ENCODE peak calls at places on chromosomes 2 and 18, in seven cellular contexts. P, F, I, D, Z, X and G are unnamed samples.

GRCh38 chr2:176160251-176161040 is 3.3 kb downstream of the HOXD3 start:
- DNase-seq in Z (no peak), F (no peak), P (no peak), X (no peak), D (no peak), I (no peak), G (no peak)

GRCh38 chr2:20551231-20551944 is 99.5 kb downstream of the HS1BP3 start:
- DNase-seq in D (no peak), I (no peak), Z (no peak), F (no peak), X (no peak), P (no peak), G (no peak)

GRCh38 chr2:139122711-139123158 is 342.5 kb upstream of the NXPH2 start:
- DNase-seq in I (no peak), P (peak; percentile 76), F (no peak), Z (peak; percentile 75), X (peak; percentile 13), D (no peak), G (no peak)

GRCh38 chr2:3519255-3520190 is at the start of gene ADI1:
- DNase-seq in P (peak; percentile 91), D (no peak), F (peak; percentile 86), I (peak; percentile 65), X (peak; percentile 43), Z (peak; percentile 79), G (peak; percentile 82)

GRCh38 chr2:188235364-188235763 is 56.3 kb upstream of the GULP1 start:
- DNase-seq in X (no peak), I (no peak), Z (no peak), P (no peak), F (no peak), D (no peak), G (no peak)

GRCh38 chr2:228731517-228731916 is 539.6 kb downstream of the PID1 start:
- DNase-seq in F (no peak), P (peak; percentile 65), X (peak; percentile 9), Z (peak; percentile 46), I (peak; percentile 68), D (no peak), G (no peak)

GRCh38 chr2:236038096-236038495 is 130.1 kb downstream of the GBX2 start:
- DNase-seq in I (no peak), Z (no peak), X (no peak), F (no peak), D (no peak), P (no peak), G (no peak)

GRCh38 chr2:26792720-26793119 is 6.9 kb downstream of the CENPA start:
- DNase-seq in I (peak; percentile 12), P (no peak), X (no peak), Z (no peak), F (no peak), D (no peak), G (no peak)

GRCh38 chr2:102025016-102025491 is 33.3 kb downstream of the IL1R2 start:
- DNase-seq in F (no peak), Z (peak; percentile 40), P (no peak), X (no peak), D (no peak), I (peak; percentile 49), G (no peak)

GRCh38 chr2:216474925-216475670 is 23.5 kb upstream of the RPL37A start:
- DNase-seq in I (no peak), Z (no peak), P (no peak), X (no peak), F (no peak), D (no peak), G (no peak)

GRCh38 chr18:69586581-69586980 is 185.9 kb downstream of the DOK6 start:
- DNase-seq in Z (no peak), F (no peak), I (no peak), D (no peak), X (no peak), P (no peak), G (no peak)

GRCh38 chr2:128366746-128367511 is 48.3 kb upstream of the HS6ST1 start:
- DNase-seq in F (no peak), I (no peak), D (no peak), X (no peak), P (no peak), Z (no peak), G (no peak)

GRCh38 chr18:56988022-56988421 is 158.9 kb upstream of the BOD1L2 start:
- DNase-seq in X (no peak), Z (no peak), F (no peak), D (no peak), P (no peak), I (no peak), G (no peak)

GRCh38 chr2:88077076-88077475 is 9.5 kb downstream of the SMYD1 start:
- DNase-seq in F (no peak), D (no peak), Z (no peak), I (no peak), P (no peak), X (no peak), G (no peak)

GRCh38 chr2:182318466-182319309 is 108.1 kb downstream of the PDE1A start:
- DNase-seq in F (no peak), I (peak; percentile 53), P (no peak), X (no peak), Z (peak; percentile 33), D (no peak), G (no peak)

GRCh38 chr2:224146356-224147160 is 107.5 kb upstream of the SERPINE2 start:
- DNase-seq in I (no peak), Z (no peak), P (peak; percentile 24), D (no peak), X (no peak), F (no peak), G (no peak)

GRCh38 chr2:18518116-18519111 is 42.0 kb downstream of the RDH14 start:
- DNase-seq in D (no peak), X (no peak), P (peak; percentile 62), I (peak; percentile 63), Z (peak; percentile 77), F (no peak), G (no peak)

GRCh38 chr18:629303-630150 is 27.9 kb upstream of the TYMS start:
- DNase-seq in X (no peak), D (no peak), I (no peak), P (no peak), Z (no peak), F (no peak), G (no peak)

DNA sequence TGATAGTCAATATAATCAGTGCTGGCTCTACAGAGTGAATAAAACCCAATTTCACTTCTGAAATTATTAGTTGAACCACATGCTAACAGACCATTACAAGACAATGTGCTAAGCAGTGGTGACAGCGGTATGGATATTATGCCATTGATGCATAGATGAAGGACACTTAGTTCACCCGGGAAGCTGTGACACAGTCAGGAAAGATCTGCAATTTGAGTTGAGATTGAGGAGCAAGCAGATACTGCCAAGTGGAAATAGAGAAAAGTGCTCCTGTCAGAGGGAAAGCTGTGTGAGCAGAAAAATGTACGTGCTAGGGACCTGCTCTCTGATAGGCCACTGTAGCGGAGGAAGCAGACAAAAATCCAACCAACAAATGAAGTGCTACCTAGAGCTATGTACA is 529.5 kb upstream of the CDH2 start:
- DNase-seq in Z (no peak), P (no peak), I (no peak), F (no peak), X (no peak), D (no peak), G (no peak)
- H4K8ac ChIP-seq in Z (no peak overlapping the region), P (no peak overlapping the region), I (no peak overlapping the region), F (no peak overlapping the region), X (no peak overlapping the region), D (no peak overlapping the region), G (no peak overlapping the region)

GRCh38 chr2:42340045-42340937 is 20.7 kb downstream of the COX7A2L start:
- DNase-seq in I (no peak), Z (no peak), P (peak; percentile 18), X (no peak), F (no peak), D (no peak), G (no peak)
- H4K8ac ChIP-seq in I (no peak overlapping the region), Z (no peak overlapping the region), P (no peak overlapping the region), X (no peak overlapping the region), F (no peak overlapping the region), D (peak overlapping the region; percentile 67), G (no peak overlapping the region)

GRCh38 chr18:48840491-48840877 is 110.3 kb downstream of the SMAD7 start:
- DNase-seq in P (no peak), Z (no peak), D (no peak), X (no peak), I (no peak), F (no peak), G (no peak)
- H4K8ac ChIP-seq in P (no peak overlapping the region), Z (no peak overlapping the region), D (no peak overlapping the region), X (no peak overlapping the region), I (no peak overlapping the region), F (no peak overlapping the region), G (no peak overlapping the region)

GRCh38 chr18:49933530-49933929 is 120.2 kb upstream of the ACAA2 start:
- DNase-seq in I (peak; percentile 59), Z (peak; percentile 2), X (no peak), P (no peak), F (no peak), D (no peak), G (no peak)
- H4K8ac ChIP-seq in I (no peak overlapping the region), Z (no peak overlapping the region), X (no peak overlapping the region), P (no peak overlapping the region), F (no peak overlapping the region), D (no peak overlapping the region), G (no peak overlapping the region)

DNA sequence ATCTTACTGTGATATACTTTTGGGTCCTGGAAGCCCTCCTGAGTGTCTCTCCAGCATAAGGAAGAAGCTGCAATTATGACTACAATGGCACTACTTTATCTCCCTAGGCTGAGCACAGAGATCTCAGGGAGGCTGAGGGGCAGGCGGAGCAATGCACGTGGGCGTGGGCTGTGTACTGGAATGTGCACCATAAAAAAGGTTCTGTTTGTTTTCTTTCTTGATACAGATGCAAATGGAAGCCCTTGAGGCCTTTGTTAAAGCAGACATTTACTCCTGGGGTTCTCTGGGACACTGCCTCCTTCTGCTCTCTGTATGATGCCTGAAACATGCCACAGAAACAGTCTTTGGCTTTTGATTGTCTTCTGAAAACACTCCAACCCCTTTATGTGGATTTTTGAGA is 79.1 kb upstream of the DLX2 start:
- DNase-seq in I (peak; percentile 21), F (peak; percentile 66), Z (no peak), D (no peak), P (peak; percentile 42), X (peak; percentile 64), G (no peak)
- H4K8ac ChIP-seq in I (no peak overlapping the region), F (no peak overlapping the region), Z (no peak overlapping the region), D (no peak overlapping the region), P (no peak overlapping the region), X (no peak overlapping the region), G (no peak overlapping the region)

GRCh38 chr2:981258-981657 is 30.6 kb downstream of the SNTG2 start:
- DNase-seq in I (no peak), X (no peak), Z (no peak), P (no peak), D (no peak), F (no peak), G (no peak)

GRCh38 chr2:987789-988188 is 37.1 kb downstream of the SNTG2 start:
- DNase-seq in I (no peak), F (no peak), D (no peak), P (no peak), X (no peak), Z (no peak), G (no peak)

GRCh38 chr2:981759-982158 is 31.1 kb downstream of the SNTG2 start:
- DNase-seq in Z (no peak), X (no peak), F (no peak), I (no peak), D (no peak), P (no peak), G (no peak)

GRCh38 chr2:989766-990467 is 39.3 kb downstream of the SNTG2 start:
- DNase-seq in D (peak; percentile 15), F (no peak), X (no peak), I (no peak), P (no peak), Z (no peak), G (no peak)

GRCh38 chr2:985317-985898 is 34.8 kb downstream of the SNTG2 start:
- DNase-seq in I (no peak), F (no peak), P (no peak), D (no peak), Z (no peak), X (no peak), G (no peak)
- H4K8ac ChIP-seq in I (no peak overlapping the region), F (no peak overlapping the region), P (no peak overlapping the region), D (no peak overlapping the region), Z (no peak overlapping the region), X (no peak overlapping the region), G (no peak overlapping the region)